ENCODE peak calls at places on chromosomes 7 and 10, in five cellular contexts. U is OCI-LY7, E is mucosa of descending colon, J is GM12865, X is transverse colon. C is an unnamed sample.

GRCh38 chr10:76572021-76572420 is 1065.6 kb downstream of the KCNMA1 start:
- DNase-seq in X (no peak), U (no peak), E (no peak), J (no peak), C (no peak)

GRCh38 chr10:24669285-24669861 is 54.3 kb downstream of the ARHGAP21 start:
- DNase-seq in J (no peak), U (no peak), E (no peak), X (no peak), C (no peak)

GRCh38 chr10:132815161-132815857 is 29.4 kb upstream of the NKX6-2 start:
- DNase-seq in E (no peak), U (no peak), X (no peak), J (no peak), C (no peak)

GRCh38 chr10:13913890-13914289 is 327.1 kb downstream of the PRPF18 start:
- DNase-seq in E (no peak), J (peak; percentile 85), X (no peak), U (no peak), C (no peak)

GRCh38 chr7:41696323-41696916 is 6.5 kb downstream of the INHBA start:
- DNase-seq in J (peak; percentile 38), U (peak; percentile 46), X (peak; percentile 70), E (no peak), C (no peak)

GRCh38 chr7:149460493-149461330 is at the start of gene ZNF777:
- DNase-seq in X (peak; percentile 86), U (peak; percentile 87), J (peak; percentile 93), E (peak; percentile 87), C (peak; percentile 61)

GRCh38 chr10:100983868-100984669 is 3.2 kb downstream of the MRPL43 start:
- DNase-seq in X (no peak), J (no peak), E (no peak), U (no peak), C (no peak)

GRCh38 chr10:128096486-128097199 is 29.6 kb downstream of the MKI67 start:
- DNase-seq in U (no peak), X (no peak), E (no peak), J (no peak), C (no peak)

GRCh38 chr7:16123117-16123770 is 298.1 kb downstream of the CRPPA start:
- DNase-seq in E (no peak), X (no peak), U (no peak), J (no peak), C (no peak)

GRCh38 chr10:120477723-120478270 is 20.8 kb downstream of the PLPP4 start:
- DNase-seq in U (no peak), J (no peak), E (no peak), X (no peak), C (no peak)

GRCh38 chr7:1366801-1367405 is 92.4 kb downstream of the MICALL2 start:
- DNase-seq in E (peak; percentile 36), X (no peak), J (no peak), U (no peak), C (no peak)

GRCh38 chr7:92639956-92640355 is 49.8 kb upstream of the FAM133B start:
- DNase-seq in X (no peak), E (no peak), J (no peak), U (no peak), C (no peak)

GRCh38 chr10:68565658-68566057 is 5.5 kb downstream of the TET1 start:
- DNase-seq in E (no peak), X (no peak), U (no peak), J (no peak), C (no peak)

GRCh38 chr10:5314866-5315265 is 49.9 kb upstream of the UCN3 start:
- DNase-seq in X (no peak), J (no peak), E (no peak), U (no peak), C (no peak)

GRCh38 chr10:1095498-1095897 is 39.3 kb downstream of the WDR37 start:
- DNase-seq in E (no peak), X (no peak), J (no peak), U (no peak), C (no peak)

GRCh38 chr10:79182122-79182521 is 113.4 kb downstream of the ZMIZ1 start:
- DNase-seq in J (no peak), U (no peak), X (no peak), E (no peak), C (no peak)

GRCh38 chr10:125227546-125227945 is 67.2 kb upstream of the CTBP2 start:
- DNase-seq in J (no peak), X (no peak), U (no peak), E (no peak), C (no peak)

GRCh38 chr10:113712024-113712423 is 32.3 kb downstream of the CASP7 start:
- DNase-seq in J (no peak), U (no peak), X (no peak), E (no peak), C (no peak)

GRCh38 chr7:128892521-128893250 is 17.8 kb downstream of the KCP start:
- DNase-seq in U (no peak), X (no peak), E (peak; percentile 48), J (no peak), C (no peak)

GRCh38 chr7:128891942-128892269 is 18.6 kb downstream of the KCP start:
- DNase-seq in E (no peak), U (no peak), J (no peak), X (no peak), C (no peak)

GRCh38 chr7:128890306-128891109 is 20.0 kb downstream of the KCP start:
- DNase-seq in J (no peak), X (peak; percentile 74), E (no peak), U (no peak), C (no peak)

GRCh38 chr7:128893251-128894100 is 17.0 kb downstream of the KCP start:
- DNase-seq in E (peak; percentile 54), U (no peak), J (no peak), X (peak; percentile 61), C (no peak)

DNA sequence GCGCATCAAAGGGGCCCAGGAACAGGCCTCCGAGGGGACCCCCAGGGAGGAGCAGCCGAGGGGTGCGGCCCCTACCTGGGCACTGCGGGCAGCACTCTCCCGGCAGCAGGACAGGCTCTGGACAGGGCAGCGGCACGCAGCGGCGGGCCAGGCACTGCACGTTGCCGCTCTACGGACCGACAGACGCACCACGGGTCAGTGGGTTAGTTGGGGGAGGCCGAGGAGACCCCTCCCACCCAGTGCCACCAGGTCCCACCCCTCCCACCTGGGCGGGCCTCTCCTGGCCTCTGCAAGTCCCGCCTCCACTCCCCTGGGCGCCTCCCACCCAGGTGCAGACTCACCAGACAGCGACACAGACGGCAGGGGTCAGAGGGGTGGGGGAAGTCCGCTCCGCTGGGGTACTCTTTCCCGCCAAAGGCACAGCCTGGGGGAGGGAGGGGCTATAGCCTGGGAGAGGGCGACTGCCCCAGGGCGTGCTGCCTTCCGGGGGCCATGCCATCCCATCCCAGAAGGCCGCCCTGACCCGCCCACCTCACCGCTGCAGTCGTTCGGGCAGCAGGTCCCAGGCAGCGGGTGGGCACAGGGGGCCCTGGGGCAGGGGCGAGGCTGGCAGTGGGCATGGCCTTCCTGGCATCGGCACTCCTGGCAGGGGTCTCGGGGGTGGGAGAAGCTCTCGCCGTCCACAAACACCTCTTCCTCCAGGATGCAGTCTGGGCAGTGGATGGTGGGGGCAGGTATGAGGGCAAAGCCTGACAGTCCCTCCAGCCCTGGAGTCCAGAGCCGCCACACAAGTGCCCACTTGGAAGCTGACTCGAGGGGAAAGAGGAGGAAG is 19.2 kb downstream of the KCP start:
- DNase-seq in J (no peak), E (no peak), X (no peak), U (no peak), C (no peak)
- H3K4me3 ChIP-seq in J (no peak overlapping the region), E (no peak overlapping the region), X (peak overlapping the region; percentile 44), U (no peak overlapping the region), C (no peak overlapping the region)

DNA sequence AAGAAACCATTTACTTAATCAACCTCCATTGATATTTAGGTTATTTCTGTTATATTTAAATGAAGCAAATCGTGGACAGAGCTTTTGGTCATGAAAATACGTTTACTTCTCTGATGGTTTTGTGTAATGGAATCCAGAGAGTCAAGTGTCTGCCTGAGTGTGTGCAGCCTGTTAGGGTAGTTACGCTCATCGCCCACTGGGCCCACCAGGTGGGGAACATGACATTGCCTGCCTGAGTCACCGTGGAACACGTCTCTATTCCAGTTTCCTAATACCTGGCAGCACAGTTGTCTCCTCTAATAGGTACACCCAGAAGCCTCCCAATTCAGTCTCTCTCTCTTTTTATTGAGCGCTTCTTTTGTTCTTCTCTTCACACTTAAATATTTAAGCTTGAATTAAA is 91.0 kb downstream of the ADCY1 start:
- DNase-seq in J (no peak), U (no peak), E (no peak), X (no peak), C (no peak)
- H3K4me3 ChIP-seq in J (no peak overlapping the region), U (no peak overlapping the region), E (no peak overlapping the region), X (no peak overlapping the region), C (no peak overlapping the region)

GRCh38 chr7:131329176-131329570 is 1.5 kb downstream of the MKLN1 start:
- DNase-seq in J (no peak), E (no peak), X (no peak), U (no peak), C (no peak)
- H3K4me3 ChIP-seq in J (peak overlapping the region; percentile 89), E (no peak overlapping the region), X (peak overlapping the region; percentile 91), U (peak overlapping the region; percentile 99), C (peak overlapping the region; percentile 99)

GRCh38 chr7:130491841-130492518 is at the start of gene MEST:
- DNase-seq in U (no peak), E (peak; percentile 52), J (peak; percentile 29), X (no peak), C (no peak)
- H3K4me3 ChIP-seq in U (no peak within 1 kb of the TSS), E (no peak within 1 kb of the TSS), J (peak within 1 kb of the TSS; percentile 31), X (peak within 1 kb of the TSS; percentile 36), C (peak within 1 kb of the TSS; percentile 26)

DNA sequence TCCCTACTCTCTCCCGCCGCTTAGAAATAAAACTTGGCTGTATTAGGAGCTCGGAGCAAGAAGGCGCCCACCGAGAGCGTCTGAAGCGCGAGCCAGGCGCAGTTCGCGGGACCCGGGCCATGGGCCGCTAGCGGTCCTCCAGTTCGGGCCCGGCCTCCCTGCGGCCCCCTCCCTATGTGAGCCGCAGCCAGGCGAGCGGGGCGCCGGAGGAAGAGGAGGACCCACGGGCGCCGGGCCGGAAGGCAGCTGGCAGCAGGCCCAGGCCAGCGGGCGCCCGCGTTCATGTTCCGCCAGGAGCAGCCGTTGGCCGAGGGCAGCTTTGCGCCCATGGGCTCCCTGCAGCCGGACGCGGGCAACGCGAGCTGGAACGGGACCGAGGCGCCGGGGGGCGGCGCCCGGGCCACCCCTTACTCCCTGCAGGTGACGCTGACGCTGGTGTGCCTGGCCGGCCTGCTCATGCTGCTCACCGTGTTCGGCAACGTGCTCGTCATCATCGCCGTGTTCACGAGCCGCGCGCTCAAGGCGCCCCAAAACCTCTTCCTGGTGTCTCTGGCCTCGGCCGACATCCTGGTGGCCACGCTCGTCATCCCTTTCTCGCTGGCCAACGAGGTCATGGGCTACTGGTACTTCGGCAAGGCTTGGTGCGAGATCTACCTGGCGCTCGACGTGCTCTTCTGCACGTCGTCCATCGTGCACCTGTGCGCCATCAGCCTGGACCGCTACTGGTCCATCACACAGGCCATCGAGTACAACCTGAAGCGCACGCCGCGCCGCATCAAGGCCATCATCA is 1.1 kb downstream of the ADRA2A start:
- DNase-seq in U (no peak), E (peak; percentile 57), X (peak; percentile 29), J (no peak), C (no peak)
- H3K4me3 ChIP-seq in U (no peak overlapping the region), E (peak overlapping the region; percentile 17), X (peak overlapping the region; percentile 62), J (no peak overlapping the region), C (no peak overlapping the region)

DNA sequence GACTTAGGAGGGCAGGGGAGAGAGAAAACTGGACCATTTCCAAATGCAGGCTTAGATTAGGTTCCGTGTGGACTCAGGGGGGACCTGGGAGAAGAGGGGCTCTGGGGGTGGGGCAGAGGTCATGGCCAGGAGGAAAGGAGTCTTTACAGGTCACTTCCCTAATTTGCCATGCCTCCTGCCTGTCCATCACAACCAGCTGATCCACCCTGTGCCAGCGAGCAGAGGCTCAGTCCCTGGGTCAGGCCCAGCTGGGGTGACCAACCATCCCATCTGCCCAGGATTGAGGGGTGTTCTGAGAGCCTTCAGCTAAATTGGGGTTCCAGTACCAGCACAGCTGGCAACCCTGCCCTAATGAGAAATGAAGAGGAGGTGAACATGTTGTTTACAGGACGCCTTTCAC is 84.6 kb upstream of the CACUL1 start:
- DNase-seq in E (no peak), U (no peak), J (no peak), X (no peak), C (no peak)
- H3K4me3 ChIP-seq in E (no peak overlapping the region), U (no peak overlapping the region), J (no peak overlapping the region), X (no peak overlapping the region), C (no peak overlapping the region)

C was measured in GM12864.